ENCODE peak calls at places on chromosomes 13 and 19, in five cellular contexts. C is ureter; G is activated CD4-positive, alpha-beta T cell treated with anti-CD3 and anti-CD28 coated beads, Interleukin-2, amount 10 ng/mL, durations not matched to agents 7 days and 5 days; D is CD4-positive, CD25-positive, alpha-beta regulatory T cell; F is NCI-H1930. Y is an unnamed sample.

GRCh38 chr13:21069561-21070004 is 8.2 kb upstream of the LATS2 start:
- DNase-seq in G (no peak), D (no peak), F (no peak), C (no peak), Y (no peak)

GRCh38 chr13:50123862-50124535 is 108.8 kb downstream of the KCNRG start:
- DNase-seq in F (peak; percentile 97), D (peak; percentile 68), G (peak; percentile 59), C (peak; percentile 76), Y (peak; percentile 63)

GRCh38 chr13:81987677-81988357 is 1646.9 kb upstream of the SPRY2 start:
- DNase-seq in D (no peak), G (no peak), F (no peak), C (no peak), Y (no peak)

GRCh38 chr13:95641961-95642621 is 2.4 kb downstream of the DZIP1 start:
- DNase-seq in D (no peak), C (peak; percentile 56), G (no peak), F (no peak), Y (no peak)

GRCh38 chr13:106110241-106110855 is 425.1 kb downstream of the EFNB2 start:
- DNase-seq in G (no peak), C (no peak), D (no peak), F (no peak), Y (no peak)

GRCh38 chr13:98495627-98496238 is 81.2 kb downstream of the STK24 start:
- DNase-seq in C (no peak), G (no peak), F (no peak), D (no peak), Y (no peak)

GRCh38 chr19:14556662-14557188 is 15.1 kb downstream of the NDUFB7 start:
- DNase-seq in F (peak; percentile 17), G (peak; percentile 69), D (peak; percentile 79), C (peak; percentile 73), Y (peak; percentile 52)

GRCh38 chr19:33878136-33878535 is 81.5 kb downstream of the KCTD15 start:
- DNase-seq in D (no peak), C (no peak), F (no peak), G (no peak), Y (no peak)

GRCh38 chr13:106533101-106533939 is 2.1 kb downstream of the EFNB2 start:
- DNase-seq in G (no peak), C (peak; percentile 87), D (peak; percentile 16), F (peak; percentile 58), Y (no peak)

Y was measured in effector CD8-positive, alpha-beta T cell.